ENCODE peak calls at places on chromosome X, in four cellular contexts. U, M, L and Q are unnamed samples.
A peak's percentile ranks its signal among the peaks of the same experiment; 100 is the strongest.

GRCh38 chrX:104205548-104205947 is 39.3 kb downstream of the FAM199X start:
- DNase-seq in L (no peak), U (no peak), M (no peak), Q (no peak)

GRCh38 chrX:130108647-130109428 is 1.5 kb downstream of the ELF4 start:
- DNase-seq in M (no peak), L (peak; percentile 41), U (peak; percentile 62), Q (no peak)

GRCh38 chrX:97400492-97400891 is 516.8 kb downstream of the RPA4 start:
- DNase-seq in L (no peak), U (no peak), M (no peak), Q (no peak)

GRCh38 chrX:54182194-54182863 is 725 bp downstream of the FAM120C start:
- DNase-seq in U (peak; percentile 54), M (peak; percentile 74), L (peak; percentile 66), Q (peak; percentile 26)

GRCh38 chrX:65668362-65669310 is 1.2 kb downstream of the MSN start:
- DNase-seq in U (peak; percentile 68), L (peak; percentile 58), M (peak; percentile 89), Q (peak; percentile 69)

GRCh38 chrX:13463608-13464007 is 105.8 kb upstream of the EGFL6 start:
- DNase-seq in L (no peak), M (no peak), U (no peak), Q (peak; percentile 93)

GRCh38 chrX:29531336-29531735 is 684.0 kb upstream of the MAGEB2 start:
- DNase-seq in U (no peak), M (no peak), L (no peak), Q (no peak)

GRCh38 chrX:147675819-147676218 is 235.9 kb upstream of the FMR1 start:
- DNase-seq in M (no peak), U (no peak), L (no peak), Q (no peak)

GRCh38 chrX:129091097-129091496 is 432.2 kb downstream of the SMARCA1 start:
- DNase-seq in U (no peak), M (no peak), L (no peak), Q (no peak)

GRCh38 chrX:65697915-65698796 is 30.7 kb downstream of the MSN start:
- DNase-seq in L (peak; percentile 71), U (no peak), M (no peak), Q (peak; percentile 39)

GRCh38 chrX:48936429-48937064 is 17.7 kb upstream of the PIM2 start:
- DNase-seq in L (no peak), M (no peak), U (no peak), Q (no peak)

GRCh38 chrX:80876877-80877276 is 67.2 kb upstream of the BRWD3 start:
- DNase-seq in L (no peak), M (no peak), U (no peak), Q (peak; percentile 52)

GRCh38 chrX:105876658-105877057 is 54.3 kb downstream of the NRK start:
- DNase-seq in M (no peak), U (no peak), L (no peak), Q (peak; percentile 49)

GRCh38 chrX:20026278-20026677 is 35.4 kb upstream of the BCLAF3 start:
- DNase-seq in U (no peak), M (no peak), L (no peak), Q (peak; percentile 21)

GRCh38 chrX:20063716-20064351 is 52.9 kb downstream of the MAP7D2 start:
- DNase-seq in M (no peak), U (no peak), L (no peak), Q (no peak)

GRCh38 chrX:13659057-13659456 is 6.1 kb downstream of the TCEANC start:
- DNase-seq in U (peak; percentile 84), L (no peak), M (no peak), Q (peak; percentile 75)

GRCh38 chrX:27918799-27919198 is 62.5 kb downstream of the DCAF8L1 start:
- DNase-seq in L (no peak), M (no peak), U (no peak), Q (peak; percentile 46)

GRCh38 chrX:14673764-14674163 is 144.4 kb downstream of the GLRA2 start:
- DNase-seq in L (no peak), U (peak; percentile 89), M (no peak), Q (peak; percentile 94)

GRCh38 chrX:9770319-9770718 is 4.7 kb upstream of the GPR143 start:
- DNase-seq in M (no peak), U (peak; percentile 34), L (no peak), Q (no peak)

GRCh38 chrX:56978172-56978571 is 17.2 kb downstream of the SPIN3 start:
- DNase-seq in U (no peak), L (peak; percentile 43), M (no peak), Q (peak; percentile 66)

GRCh38 chrX:145735036-145735435 is 82.6 kb upstream of the SLITRK2 start:
- DNase-seq in L (no peak), M (no peak), U (no peak), Q (peak; percentile 0)

GRCh38 chrX:103918050-103918449 is 44.4 kb upstream of the TMSB15B start:
- DNase-seq in M (no peak), L (peak; percentile 42), U (no peak), Q (peak; percentile 72)

GRCh38 chrX:68718443-68718820 is 71.0 kb downstream of the STARD8 start:
- DNase-seq in U (no peak), M (no peak), L (no peak), Q (no peak)

GRCh38 chrX:72130156-72130761 is 1.5 kb downstream of the RTL5 start:
- DNase-seq in U (no peak), M (no peak), L (no peak), Q (no peak)

GRCh38 chrX:72130762-72131231 is 918 bp downstream of the RTL5 start:
- DNase-seq in M (no peak), U (no peak), L (no peak), Q (no peak)

GRCh38 chrX:72132456-72132855 is 741 bp upstream of the RTL5 start:
- DNase-seq in M (no peak), L (no peak), U (no peak), Q (no peak)

GRCh38 chrX:72129661-72130060 is 2.1 kb downstream of the RTL5 start:
- DNase-seq in M (no peak), L (no peak), U (no peak), Q (no peak)

DNA sequence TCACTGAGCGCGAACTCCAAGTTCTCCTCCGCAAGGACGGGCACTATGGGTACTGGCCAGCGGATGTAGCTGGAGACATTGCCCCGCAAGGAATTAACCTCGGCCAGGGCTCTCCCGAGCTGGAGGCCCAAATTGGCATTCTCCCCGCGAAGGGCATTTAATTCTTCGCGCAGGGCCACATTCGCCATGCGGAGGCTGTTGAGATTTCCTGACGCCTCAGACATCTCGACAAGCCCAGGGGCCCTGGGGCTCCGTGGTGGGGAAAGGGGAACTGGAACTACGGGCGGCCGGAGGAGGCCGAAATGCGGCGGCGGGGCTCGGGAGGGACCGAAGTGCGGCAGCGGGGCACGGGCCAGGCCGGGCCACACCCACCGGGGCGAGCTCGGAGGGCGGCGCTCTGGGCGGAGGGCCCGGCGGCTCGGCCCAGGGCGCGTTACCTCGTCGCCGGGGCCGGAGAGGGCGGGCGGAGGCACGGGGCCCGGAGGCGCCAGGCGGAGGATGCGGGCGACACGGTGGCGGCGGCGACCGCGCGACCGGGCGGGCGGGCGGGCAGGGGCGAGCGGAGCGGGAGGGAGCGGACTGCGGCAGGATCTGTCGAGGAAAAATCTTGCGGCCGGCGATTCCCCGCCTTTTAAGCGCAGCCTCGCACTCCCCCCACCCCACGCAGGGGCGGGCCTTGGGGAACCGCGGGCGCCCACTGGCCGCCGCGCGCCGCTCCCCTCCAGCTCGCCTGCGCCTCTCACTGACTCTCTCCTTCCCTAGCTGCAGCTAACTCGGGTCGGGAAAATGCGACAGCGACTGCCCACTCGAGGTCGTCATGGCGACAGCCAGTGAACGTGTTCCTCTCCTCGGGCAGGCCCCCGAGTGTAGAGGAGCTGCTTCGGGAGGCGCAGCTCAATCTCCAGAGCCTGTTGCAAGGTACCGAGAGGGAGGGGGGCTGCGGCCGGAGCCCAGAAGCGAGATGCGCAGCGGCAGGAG is at the start of gene RTL5:
- DNase-seq in L (peak; percentile 62), U (no peak), M (peak; percentile 91), Q (peak; percentile 87)
- H3K4me3 ChIP-seq in L (peak within 1 kb of the TSS; percentile 30), U (no peak within 1 kb of the TSS), M (peak within 1 kb of the TSS; percentile 70), Q (peak within 1 kb of the TSS; percentile 55)

DNA sequence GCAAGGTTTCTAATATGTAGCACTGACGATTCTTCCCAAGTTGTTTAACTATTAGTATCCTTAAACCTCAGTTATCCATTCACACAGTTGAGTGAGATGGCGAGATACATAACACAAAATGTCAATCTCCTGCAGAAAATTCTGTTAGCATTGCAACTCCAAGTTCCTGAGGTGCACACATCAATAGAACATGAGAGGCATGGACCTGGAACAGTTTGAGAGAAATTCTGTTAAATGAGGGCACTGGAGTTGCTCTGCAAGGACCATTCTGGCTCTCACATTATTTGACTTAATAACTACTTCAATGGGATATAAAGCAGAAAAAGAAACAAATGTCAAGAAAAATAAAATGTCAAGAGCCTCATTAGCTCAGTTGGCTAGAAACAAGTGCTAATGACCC is 301.2 kb upstream of the DIAPH2 start:
- DNase-seq in M (no peak), U (no peak), L (no peak), Q (no peak)
- H3K4me3 ChIP-seq in M (no peak overlapping the region), U (no peak overlapping the region), L (no peak overlapping the region), Q (no peak overlapping the region)

DNA sequence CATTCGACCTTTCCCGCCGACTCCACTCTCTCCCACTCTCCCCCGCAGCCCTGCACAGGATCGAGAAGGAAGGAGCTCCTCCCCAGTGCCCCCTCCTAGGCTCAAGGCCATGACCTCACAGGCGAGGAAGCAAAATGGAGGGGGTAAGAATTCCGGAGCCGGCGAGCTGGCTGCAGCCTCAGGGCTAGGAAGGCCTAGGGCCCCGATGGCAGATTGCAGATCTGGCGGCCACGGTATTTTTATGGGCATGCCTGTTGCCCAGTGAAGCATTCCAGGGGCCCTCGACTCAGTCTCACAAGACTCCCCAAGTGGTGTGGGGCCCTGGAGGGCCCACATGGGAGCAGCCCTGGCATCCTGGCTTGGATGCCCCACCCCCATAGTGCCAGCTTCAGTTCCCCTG is 942 bp upstream of the L1CAM start:
- DNase-seq in U (peak; percentile 74), L (no peak), M (no peak), Q (no peak)
- H3K4me3 ChIP-seq in U (no peak overlapping the region), L (no peak overlapping the region), M (no peak overlapping the region), Q (no peak overlapping the region)

GRCh38 chrX:71622347-71623104 is 4.2 kb upstream of the CXCR3 start:
- DNase-seq in U (no peak), L (peak; percentile 68), M (no peak), Q (peak; percentile 57)
- H3K4me3 ChIP-seq in U (no peak overlapping the region), L (peak overlapping the region; percentile 21), M (no peak overlapping the region), Q (no peak overlapping the region)

GRCh38 chrX:40952855-40953254 is 132.4 kb upstream of the USP9X start:
- DNase-seq in L (no peak), U (no peak), M (no peak), Q (peak; percentile 22)
- H3K4me3 ChIP-seq in L (peak overlapping the region; percentile 33), U (no peak overlapping the region), M (peak overlapping the region; percentile 60), Q (peak overlapping the region; percentile 37)

DNA sequence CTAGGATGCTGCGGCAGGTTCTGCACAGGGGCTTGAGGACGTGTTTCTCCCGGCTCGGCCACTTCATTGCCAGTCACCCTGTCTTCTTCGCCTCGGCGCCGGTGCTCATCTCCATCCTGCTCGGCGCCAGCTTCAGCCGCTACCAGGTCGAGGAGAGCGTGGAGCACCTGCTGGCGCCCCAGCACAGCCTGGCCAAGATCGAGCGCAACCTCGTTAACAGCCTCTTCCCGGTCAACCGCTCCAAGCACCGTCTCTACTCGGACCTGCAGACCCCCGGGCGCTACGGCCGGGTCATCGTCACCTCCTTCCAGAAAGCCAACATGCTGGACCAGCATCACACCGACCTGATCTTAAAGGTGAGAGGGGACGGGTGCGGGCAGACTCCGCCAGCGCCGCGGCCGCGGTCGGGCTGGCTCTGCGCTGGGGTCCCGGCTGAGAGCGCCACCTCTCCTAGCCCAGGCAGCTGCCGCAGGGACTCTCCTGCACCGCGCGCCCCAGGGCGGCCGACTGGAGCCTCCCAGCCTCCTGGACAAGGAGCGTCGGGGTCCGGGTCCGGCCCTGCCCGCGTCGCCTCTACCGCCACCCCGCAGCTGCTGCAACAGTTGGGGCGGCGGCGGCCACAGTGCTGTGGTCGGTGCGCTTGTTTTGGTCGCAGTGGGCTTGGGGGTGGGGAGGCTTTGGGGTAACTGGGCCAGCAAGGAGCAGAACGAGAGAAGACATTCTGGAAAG is 386 bp downstream of the PTCHD1 start:
- DNase-seq in L (no peak), U (no peak), M (no peak), Q (no peak)
- H3K4me3 ChIP-seq in L (no peak overlapping the region), U (no peak overlapping the region), M (peak overlapping the region; percentile 68), Q (no peak overlapping the region)